ENCODE peak calls at places on chromosomes 12 and 14, in eight cellular contexts. M is progenitor cell of endocrine pancreas; Z is WTC11; U is stimulated activated CD8-positive, alpha-beta memory T cell treated with anti-CD3 and anti-CD28 coated beads, Interleukin-7, amount 100 ng/mL, for 24 hours; W is mammary epithelial cell; K is ELF-1; Y is HT1080; A is activated T-cell treated with anti-CD3 and anti-CD28 coated beads for 24 hours. P is an unnamed sample.

GRCh38 chr12:93098077-93098476 is 169.0 kb upstream of the EEA1 start:
- DNase-seq in M (no peak), W (no peak), Z (peak), U (peak), Y (peak), K (peak), A (peak), P (peak)

GRCh38 chr12:65163755-65164154 is 5.6 kb upstream of the LEMD3 start:
- DNase-seq in U (no peak), Z (no peak), K (no peak), Y (no peak), A (no peak), W (no peak), M (no peak), P (no peak)

GRCh38 chr12:81859521-81859920 is 100.4 kb upstream of the PPFIA2 start:
- DNase-seq in U (no peak), M (no peak), W (no peak), Z (no peak), K (no peak), A (no peak), Y (no peak), P (peak)

GRCh38 chr14:33406766-33407165 is 468.1 kb downstream of the NPAS3 start:
- DNase-seq in M (no peak), Z (no peak), U (no peak), K (no peak), Y (no peak), W (no peak), A (no peak), P (no peak)

GRCh38 chr12:54147186-54147585 is 41.6 kb downstream of the SMUG1 start:
- DNase-seq in W (no peak), Z (no peak), K (no peak), M (no peak), Y (no peak), A (no peak), U (no peak), P (peak)

GRCh38 chr14:67694791-67695393 is 672 bp downstream of the RDH11 start:
- DNase-seq in Z (peak), K (peak), W (peak), A (peak), M (peak), Y (peak), U (peak), P (peak)

GRCh38 chr12:10190558-10191388 is 11.9 kb downstream of the TMEM52B start:
- DNase-seq in Z (peak), K (peak), U (peak), M (peak), A (peak), Y (peak), W (peak), P (peak)

GRCh38 chr12:1744932-1745331 is 54.1 kb downstream of the ADIPOR2 start:
- DNase-seq in W (no peak), M (no peak), K (peak), U (no peak), Y (peak), Z (no peak), A (no peak), P (no peak)

GRCh38 chr14:41615011-41615595 is 8.4 kb downstream of the LRFN5 start:
- DNase-seq in K (no peak), M (no peak), Z (no peak), Y (no peak), W (no peak), A (no peak), U (no peak), P (no peak)

GRCh38 chr12:93819048-93819491 is 141.9 kb downstream of the CRADD start:
- DNase-seq in Z (no peak), M (no peak), U (no peak), Y (no peak), K (no peak), A (no peak), W (peak), P (peak)

GRCh38 chr12:67747869-67748760 is 99.6 kb downstream of the DYRK2 start:
- DNase-seq in Y (peak), A (no peak), W (peak), K (no peak), U (no peak), M (no peak), Z (no peak), P (no peak)

GRCh38 chr12:21751517-21751916 is 23.0 kb downstream of the KCNJ8 start:
- DNase-seq in Y (no peak), U (no peak), W (no peak), K (no peak), A (no peak), Z (no peak), M (no peak), P (peak)

GRCh38 chr12:78970041-78970440 is 105.5 kb downstream of the SYT1 start:
- DNase-seq in M (no peak), W (peak), U (no peak), A (no peak), K (no peak), Y (peak), Z (no peak), P (no peak)

GRCh38 chr14:74257078-74257987 is 18.1 kb downstream of the VSX2 start:
- DNase-seq in Y (no peak), M (peak), A (peak), U (peak), W (no peak), K (peak), Z (peak), P (peak)

GRCh38 chr12:94336201-94336915 is 123.3 kb downstream of the CEP83 start:
- DNase-seq in W (no peak), U (no peak), K (no peak), M (no peak), Z (no peak), Y (no peak), A (no peak), P (no peak)

GRCh38 chr12:69685810-69686209 is 13.3 kb downstream of the BEST3 start:
- DNase-seq in A (no peak), Z (no peak), W (peak), M (no peak), K (no peak), U (no peak), Y (peak), P (peak)

GRCh38 chr12:128259556-128260070 is 7.4 kb upstream of the TMEM132C start:
- DNase-seq in M (peak), Y (peak), W (no peak), A (no peak), Z (no peak), U (no peak), K (peak), P (peak)

GRCh38 chr14:97177016-97177415 is 379.8 kb downstream of the VRK1 start:
- DNase-seq in Y (peak), Z (no peak), K (peak), A (peak), W (peak), M (no peak), U (no peak), P (peak)

GRCh38 chr12:45660330-45660729 is 69.2 kb upstream of the ARID2 start:
- DNase-seq in K (peak), M (no peak), W (peak), Z (no peak), U (no peak), Y (peak), A (no peak), P (no peak)

GRCh38 chr14:100059433-100059781 is 5.8 kb upstream of the EVL start:
- DNase-seq in Z (no peak), A (no peak), Y (no peak), U (no peak), M (no peak), W (peak), K (peak), P (no peak)

GRCh38 chr14:77541905-77542304 is 43.3 kb upstream of the ISM2 start:
- DNase-seq in A (no peak), W (no peak), M (no peak), Y (no peak), Z (no peak), U (no peak), K (no peak), P (no peak)

GRCh38 chr12:109475993-109476806 is 900 bp downstream of the KCTD10 start:
- DNase-seq in Z (no peak), K (peak), U (no peak), W (no peak), A (no peak), M (no peak), Y (no peak), P (peak)

GRCh38 chr14:51448831-51449665 is 202.7 kb upstream of the FRMD6 start:
- DNase-seq in U (no peak), W (peak), M (no peak), A (no peak), K (no peak), Y (no peak), Z (no peak), P (no peak)

GRCh38 chr12:124992874-124993567 is 424 bp upstream of the BRI3BP start:
- DNase-seq in U (peak), W (peak), Z (peak), A (peak), M (peak), Y (peak), K (peak), P (peak)

GRCh38 chr12:52690351-52691075 is 10.3 kb upstream of the KRT1 start:
- DNase-seq in M (no peak), U (no peak), W (no peak), Z (no peak), K (no peak), A (no peak), Y (no peak), P (no peak)

GRCh38 chr14:20456971-20457370 is 1.9 kb downstream of the APEX1 start:
- DNase-seq in M (no peak), Z (no peak), Y (no peak), W (no peak), U (no peak), K (peak), A (no peak), P (no peak)